ENCODE peak calls at places on chromosome 2, in five cellular contexts. V is aorta, P is right cardiac atrium, O is uterus, N is PC-3. R is an unnamed sample.

GRCh38 chr2:231701456-231702373 is 6.6 kb upstream of the PTMA start:
- DNase-seq in V (no peak), P (peak), O (peak), N (no peak), R (no peak)

GRCh38 chr2:7027436-7027835 is 110.2 kb downstream of the RNF144A start:
- DNase-seq in V (no peak), P (no peak), O (no peak), N (no peak), R (no peak)

GRCh38 chr2:207251022-207251421 is 85.3 kb upstream of the KLF7 start:
- DNase-seq in V (no peak), P (no peak), O (no peak), N (no peak), R (no peak)

GRCh38 chr2:175600024-175600831 is 401.8 kb downstream of the LNPK start:
- DNase-seq in V (no peak), P (peak), O (no peak), N (peak), R (peak)

GRCh38 chr2:130841741-130842365 is 5.1 kb downstream of the ARHGEF4 start:
- DNase-seq in V (no peak), P (peak), O (no peak), N (no peak), R (no peak)

GRCh38 chr2:237270556-237270955 is 143.4 kb downstream of the COL6A3 start:
- DNase-seq in V (no peak), P (no peak), O (no peak), N (no peak), R (no peak)

GRCh38 chr2:141490886-141491285 is 639.9 kb downstream of the LRP1B start:
- DNase-seq in V (no peak), P (no peak), O (no peak), N (peak), R (no peak)

GRCh38 chr2:161134547-161135518 is 25.4 kb upstream of the TANK start:
- DNase-seq in V (no peak), P (peak), O (no peak), N (peak), R (no peak)

GRCh38 chr2:8656160-8656641 is 25.7 kb upstream of the ID2 start:
- DNase-seq in V (no peak), P (no peak), O (no peak), N (peak), R (no peak)

GRCh38 chr2:239065537-239065936 is 217.7 kb downstream of the TWIST2 start:
- DNase-seq in V (no peak), P (no peak), O (no peak), N (no peak), R (no peak)

GRCh38 chr2:126796931-126797621 is 101.6 kb upstream of the TEX51 start:
- DNase-seq in V (no peak), P (no peak), O (no peak), N (no peak), R (peak)

GRCh38 chr2:239380831-239381708 is 19.8 kb downstream of the HDAC4 start:
- DNase-seq in V (peak), P (peak), O (no peak), N (no peak), R (no peak)

GRCh38 chr2:214361116-214361515 is 49.7 kb upstream of the VWC2L start:
- DNase-seq in V (no peak), P (no peak), O (no peak), N (no peak), R (no peak)

GRCh38 chr2:180208841-180209240 is 201.7 kb upstream of the CWC22 start:
- DNase-seq in V (no peak), P (no peak), O (no peak), N (peak), R (no peak)
- H3K27ac ChIP-seq in V (no peak), P (no peak), O (no peak), N (no peak), R (no peak)

DNA sequence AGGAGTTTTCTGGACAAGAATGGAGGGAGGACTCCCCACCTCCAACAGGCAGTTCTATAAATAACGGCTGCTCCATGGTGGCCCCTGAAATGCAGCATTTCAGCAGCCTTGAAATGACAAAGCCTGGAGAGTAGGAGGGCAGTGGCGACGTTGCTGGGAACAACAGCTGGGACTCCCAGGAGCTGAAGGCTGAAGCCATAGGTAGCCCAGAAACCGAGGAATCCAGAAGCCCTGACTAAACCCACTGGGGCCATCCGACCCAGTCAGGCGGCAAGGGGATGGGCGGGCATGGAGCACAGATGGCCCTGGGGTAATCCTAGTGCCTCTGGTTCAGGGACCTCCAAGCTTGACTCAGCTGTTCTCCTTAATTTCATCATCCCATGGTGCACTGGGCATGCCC is 9.0 kb downstream of the PRKAG3 start:
- DNase-seq in V (no peak), P (no peak), O (no peak), N (no peak), R (no peak)
- H3K27ac ChIP-seq in V (no peak), P (no peak), O (no peak), N (no peak), R (no peak)

GRCh38 chr2:28247747-28248146 is 144.9 kb upstream of the FOSL2 start:
- DNase-seq in V (no peak), P (no peak), O (no peak), N (no peak), R (no peak)
- H3K27ac ChIP-seq in V (peak), P (no peak), O (peak), N (no peak), R (no peak)

GRCh38 chr2:159101755-159102489 is 133.5 kb downstream of the TANC1 start:
- DNase-seq in V (no peak), P (peak), O (no peak), N (no peak), R (no peak)

GRCh38 chr2:159095813-159096212 is 127.4 kb downstream of the TANC1 start:
- DNase-seq in V (no peak), P (no peak), O (no peak), N (peak), R (no peak)

GRCh38 chr2:159098374-159098773 is 129.9 kb downstream of the TANC1 start:
- DNase-seq in V (no peak), P (no peak), O (no peak), N (peak), R (no peak)

GRCh38 chr2:159096896-159097295 is 128.5 kb downstream of the TANC1 start:
- DNase-seq in V (no peak), P (no peak), O (no peak), N (peak), R (no peak)

DNA sequence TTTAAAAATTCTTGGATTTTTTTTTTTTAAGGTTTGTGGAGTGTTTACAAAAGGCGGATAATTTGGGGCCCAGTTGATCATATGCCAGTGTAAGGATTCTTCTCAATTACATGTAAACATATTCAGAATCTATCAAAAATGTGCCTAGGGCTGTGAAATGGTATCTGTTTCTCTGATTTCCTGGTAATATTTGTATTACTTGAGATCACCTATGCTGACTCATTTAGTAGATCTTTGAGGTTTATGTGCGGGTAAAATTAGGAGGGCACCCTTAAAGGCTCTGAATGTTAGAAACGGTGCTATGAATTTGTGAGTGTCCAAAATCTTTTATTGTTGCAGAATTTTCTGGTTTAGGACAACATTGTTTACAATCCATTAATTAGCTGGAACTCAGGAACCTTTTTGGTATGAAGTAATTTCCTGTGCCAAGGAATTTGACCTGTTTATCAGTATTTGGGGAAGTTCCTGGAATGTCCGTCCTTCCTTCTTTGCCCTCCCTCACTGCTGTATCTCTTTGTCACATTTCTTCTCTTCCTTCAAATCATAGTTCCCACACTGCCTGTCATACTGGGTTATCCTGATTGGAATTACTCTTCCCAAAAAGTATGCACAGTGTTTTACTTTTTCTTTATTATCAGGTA is 130.5 kb downstream of the TANC1 start:
- DNase-seq in V (no peak), P (no peak), O (no peak), N (peak), R (no peak)
- H3K27ac ChIP-seq in V (peak), P (peak), O (peak), N (peak), R (peak)

DNA sequence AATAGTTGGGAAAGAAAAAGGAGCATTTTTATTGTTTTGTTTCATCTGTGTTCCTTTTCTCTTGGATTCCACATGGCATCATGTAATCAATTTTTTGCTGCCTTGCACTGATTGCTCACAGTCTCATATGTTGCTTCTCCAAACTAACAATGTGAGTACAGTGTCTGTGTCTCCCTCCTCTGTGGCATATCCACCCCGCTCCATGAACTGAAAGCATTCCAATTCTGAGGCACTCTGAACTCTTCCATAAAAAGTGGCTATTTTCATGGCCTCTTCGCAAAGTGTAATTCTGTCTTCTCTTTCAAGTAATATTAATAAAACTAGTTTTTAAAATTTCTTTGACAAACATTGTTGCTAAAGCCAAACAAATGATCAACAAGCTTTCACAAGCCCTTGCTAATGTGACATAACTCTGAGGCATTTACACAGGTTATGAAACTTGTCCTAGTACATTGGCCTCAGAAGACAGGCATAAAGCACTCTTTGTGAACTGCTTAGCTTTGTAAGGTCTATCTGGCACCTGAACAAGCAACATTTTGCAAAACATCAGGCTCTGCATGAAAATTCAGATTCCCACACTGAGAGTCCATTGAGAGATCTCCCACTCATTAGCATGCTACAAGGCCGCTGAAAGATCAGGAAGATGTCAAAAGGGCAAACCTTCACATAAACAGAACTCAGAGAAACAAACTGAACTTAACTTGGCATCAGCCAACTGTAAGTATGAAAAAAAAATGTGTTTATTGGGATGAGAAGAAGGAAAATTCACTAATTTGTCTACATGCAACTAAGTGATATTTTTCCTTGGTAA is 33.0 kb downstream of the GPR75 start:
- DNase-seq in V (no peak), P (no peak), O (no peak), N (no peak), R (no peak)
- H3K27ac ChIP-seq in V (no peak), P (peak), O (no peak), N (no peak), R (no peak)

GRCh38 chr2:86621290-86621943 is 2.2 kb downstream of the RNF103 start:
- DNase-seq in V (no peak), P (no peak), O (no peak), N (peak), R (no peak)

GRCh38 chr2:86625096-86625495 is 1.4 kb upstream of the RNF103 start:
- DNase-seq in V (no peak), P (no peak), O (no peak), N (no peak), R (no peak)

GRCh38 chr2:86622878-86623548 is 652 bp downstream of the RNF103 start:
- DNase-seq in V (peak), P (peak), O (peak), N (peak), R (peak)

GRCh38 chr2:86623549-86624547 is at the start of gene RNF103:
- DNase-seq in V (peak), P (peak), O (peak), N (peak), R (peak)

GRCh38 chr2:86622409-86622877 is 1.2 kb downstream of the RNF103 start:
- DNase-seq in V (peak), P (peak), O (peak), N (peak), R (peak)
- H3K27ac ChIP-seq in V (peak), P (peak), O (peak), N (peak), R (peak)

DNA sequence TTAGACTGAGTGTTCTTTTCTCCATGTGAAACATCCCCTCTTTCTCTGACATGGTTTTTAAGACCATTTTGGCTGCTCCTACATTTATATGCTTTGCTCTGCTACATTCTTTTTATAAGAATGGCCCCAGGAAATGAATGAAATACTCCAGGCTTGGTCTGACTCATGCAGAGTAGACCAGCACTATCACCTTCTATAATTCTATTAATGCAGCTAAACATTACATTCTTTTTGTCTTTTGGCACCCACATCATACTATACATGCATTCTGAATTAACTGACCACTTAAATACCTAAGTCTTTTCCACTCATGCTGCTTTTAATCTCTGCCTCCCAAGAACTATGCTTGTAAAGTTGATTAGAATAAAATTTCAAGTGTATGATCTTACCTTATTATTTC is 94.1 kb downstream of the AAK1 start:
- DNase-seq in V (no peak), P (no peak), O (no peak), N (peak), R (no peak)
- H3K27ac ChIP-seq in V (no peak), P (no peak), O (no peak), N (peak), R (no peak)

R was measured in tibial artery.